ENCODE peak calls at places on chromosomes 6 and 20, in ten cellular contexts. L, W, P, Z, O, E, Q, B, U and R are unnamed samples.

GRCh38 chr6:16198061-16198705 is 40.2 kb upstream of the GMPR start:
- DNase-seq in E (no peak), O (no peak), L (no peak), Z (no peak), B (no peak), Q (no peak), W (no peak), P (no peak), U (no peak), R (no peak)

GRCh38 chr6:41278699-41279405 is 7.6 kb downstream of the TREM1 start:
- DNase-seq in O (peak), W (peak), E (peak), Z (peak), P (no peak), Q (peak), L (peak), B (no peak), U (no peak), R (peak)

GRCh38 chr20:7352165-7352564 is 584.7 kb downstream of the BMP2 start:
- DNase-seq in W (no peak), E (no peak), B (no peak), U (no peak), L (no peak), Z (no peak), O (no peak), P (no peak), Q (no peak), R (no peak)

GRCh38 chr6:117740605-117741004 is 65.3 kb downstream of the NUS1 start:
- DNase-seq in O (no peak), Z (no peak), E (no peak), P (no peak), W (no peak), U (no peak), L (no peak), Q (no peak), B (no peak), R (no peak)

GRCh38 chr6:129901910-129902309 is 40.8 kb upstream of the TMEM244 start:
- DNase-seq in O (no peak), Z (no peak), Q (no peak), W (no peak), E (peak), P (no peak), U (no peak), B (no peak), L (no peak), R (no peak)

GRCh38 chr20:23493172-23493772 is 2.4 kb downstream of the CST8 start:
- DNase-seq in L (no peak), Q (no peak), B (no peak), O (no peak), P (no peak), W (no peak), E (no peak), U (no peak), Z (no peak), R (no peak)

GRCh38 chr6:121965739-121966138 is 433.7 kb upstream of the HSF2 start:
- DNase-seq in U (peak), P (no peak), Q (no peak), L (no peak), B (no peak), W (no peak), Z (no peak), E (no peak), O (no peak), R (no peak)

GRCh38 chr6:167811040-167811439 is 15.7 kb upstream of the AFDN start:
- DNase-seq in W (no peak), Q (no peak), O (no peak), Z (no peak), P (no peak), E (no peak), B (no peak), U (no peak), L (no peak), R (no peak)

GRCh38 chr6:41896280-41896679 is 1.1 kb upstream of the USP49 start:
- DNase-seq in L (no peak), Z (no peak), U (no peak), O (no peak), P (no peak), B (no peak), E (no peak), Q (no peak), W (no peak), R (no peak)

GRCh38 chr6:37371158-37372083 is 17.6 kb downstream of the RNF8 start:
- DNase-seq in O (no peak), Q (no peak), B (no peak), W (no peak), P (no peak), Z (no peak), L (no peak), U (no peak), E (no peak), R (no peak)

GRCh38 chr6:40732878-40733277 is 145.7 kb upstream of the LRFN2 start:
- DNase-seq in B (no peak), L (no peak), W (no peak), P (no peak), Z (no peak), O (no peak), U (no peak), E (no peak), Q (no peak), R (no peak)

GRCh38 chr6:33696538-33697518 is 14.7 kb downstream of the UQCC2 start:
- DNase-seq in Z (no peak), P (no peak), W (no peak), U (peak), B (no peak), L (no peak), Q (no peak), O (peak), E (peak), R (no peak)

GRCh38 chr6:127022297-127022696 is 96.2 kb upstream of the RSPO3 start:
- DNase-seq in W (no peak), O (no peak), Q (no peak), B (no peak), P (no peak), Z (no peak), U (peak), E (no peak), L (no peak), R (peak)

GRCh38 chr6:36838896-36839818 is at the start of gene CPNE5:
- DNase-seq in P (no peak), Z (no peak), L (no peak), E (no peak), O (no peak), W (no peak), Q (peak), B (no peak), U (no peak), R (no peak)

GRCh38 chr6:15531973-15532372 is 130.9 kb downstream of the DTNBP1 start:
- DNase-seq in O (no peak), P (no peak), B (no peak), Q (no peak), U (no peak), E (no peak), L (no peak), W (no peak), Z (no peak), R (no peak)

GRCh38 chr6:167933290-167933689 is 64.2 kb upstream of the KIF25 start:
- DNase-seq in P (no peak), W (no peak), Z (no peak), L (no peak), O (no peak), U (no peak), Q (no peak), B (no peak), E (no peak), R (no peak)

GRCh38 chr6:20408851-20409250 is 7.2 kb downstream of the E2F3 start:
- DNase-seq in Z (no peak), L (no peak), P (no peak), E (no peak), B (no peak), Q (no peak), W (no peak), U (no peak), O (no peak), R (no peak)

GRCh38 chr6:116136933-116137340 is 11.0 kb upstream of the COL10A1 start:
- DNase-seq in W (no peak), O (no peak), U (no peak), L (no peak), P (no peak), Z (no peak), E (peak), B (no peak), Q (no peak), R (no peak)

GRCh38 chr6:66926060-66926459 is 1219.0 kb upstream of the EYS start:
- DNase-seq in W (no peak), E (peak), Q (no peak), P (no peak), B (no peak), O (no peak), L (no peak), Z (no peak), U (no peak), R (no peak)

GRCh38 chr6:15716889-15717288 is 54.1 kb upstream of the DTNBP1 start:
- DNase-seq in B (no peak), L (no peak), W (no peak), Q (no peak), P (no peak), U (no peak), Z (no peak), E (no peak), O (no peak), R (no peak)

GRCh38 chr6:142027074-142027473 is 105.7 kb upstream of the GJE1 start:
- DNase-seq in B (no peak), Q (no peak), L (no peak), E (no peak), W (no peak), U (no peak), O (no peak), P (no peak), Z (no peak), R (no peak)

GRCh38 chr20:10553326-10553984 is 118.3 kb downstream of the SLX4IP start:
- DNase-seq in P (peak), Z (peak), L (peak), U (peak), B (peak), Q (peak), W (peak), E (peak), O (peak), R (peak)

GRCh38 chr6:15888798-15889772 is 226.3 kb upstream of the DTNBP1 start:
- DNase-seq in W (no peak), B (no peak), E (no peak), P (no peak), Q (no peak), U (no peak), L (no peak), O (no peak), Z (no peak), R (no peak)

GRCh38 chr20:34632870-34633452 is 43.9 kb downstream of the PIGU start:
- DNase-seq in E (no peak), U (no peak), Q (no peak), P (no peak), L (no peak), O (no peak), B (no peak), W (no peak), Z (no peak), R (no peak)

GRCh38 chr20:14441201-14441600 is 103.8 kb upstream of the FLRT3 start:
- DNase-seq in P (no peak), E (no peak), W (no peak), O (no peak), Z (no peak), Q (no peak), B (no peak), U (peak), L (no peak), R (peak)

GRCh38 chr20:62066339-62066982 is 780 bp upstream of the TAF4 start:
- DNase-seq in B (peak), Q (peak), W (peak), P (no peak), E (peak), Z (peak), U (no peak), O (peak), L (peak), R (no peak)

GRCh38 chr20:36569847-36570429 is 3.5 kb upstream of the TGIF2 start:
- DNase-seq in Z (no peak), Q (no peak), L (no peak), E (peak), W (no peak), O (no peak), B (no peak), U (peak), P (no peak), R (peak)

GRCh38 chr6:146545608-146546007 is 2.0 kb downstream of the RAB32 start:
- DNase-seq in P (no peak), U (peak), B (no peak), W (no peak), E (peak), Q (no peak), O (no peak), L (no peak), Z (no peak), R (no peak)

GRCh38 chr6:25193147-25193864 is 85.9 kb upstream of the CARMIL1 start:
- DNase-seq in P (no peak), E (peak), W (no peak), U (peak), O (no peak), B (no peak), Q (no peak), L (no peak), Z (no peak), R (peak)

GRCh38 chr20:823326-823902 is 10.1 kb upstream of the FAM110A start:
- DNase-seq in Z (no peak), B (no peak), P (peak), L (no peak), E (no peak), U (peak), Q (no peak), W (no peak), O (no peak), R (no peak)

GRCh38 chr6:150910561-150910960 is 45.1 kb downstream of the MTHFD1L start:
- DNase-seq in U (no peak), W (no peak), O (no peak), P (no peak), Z (no peak), B (no peak), Q (no peak), L (no peak), E (no peak), R (no peak)

GRCh38 chr20:57061058-57061900 is 205.2 kb downstream of the BMP7 start:
- DNase-seq in Z (peak), P (no peak), O (no peak), L (no peak), Q (peak), B (no peak), E (no peak), U (peak), W (no peak), R (no peak)

GRCh38 chr6:128427139-128427538 is 93.3 kb downstream of the PTPRK start:
- DNase-seq in E (no peak), P (no peak), O (no peak), Q (no peak), B (no peak), U (no peak), W (no peak), Z (no peak), L (no peak), R (no peak)

GRCh38 chr20:20205141-20205861 is 153.0 kb downstream of the CFAP61 start:
- DNase-seq in E (no peak), Q (no peak), O (no peak), U (no peak), Z (no peak), L (no peak), B (peak), P (no peak), W (no peak), R (no peak)